ENCODE peak calls at places on chromosomes 4 and X, in seven cellular contexts. C, Z, A, F, J, M and L are unnamed samples.

GRCh38 chrX:136209016-136209738 is 42.0 kb downstream of the MAP7D3 start:
- DNase-seq in C (no peak), Z (peak; percentile 33), A (peak; percentile 30), F (peak; percentile 73), J (no peak), M (no peak), L (peak; percentile 26)

GRCh38 chrX:43861750-43862149 is 20.5 kb downstream of the MAOB start:
- DNase-seq in C (no peak), Z (peak; percentile 2), A (peak; percentile 43), F (no peak), J (no peak), M (no peak), L (no peak)

GRCh38 chrX:10156199-10157031 is at the start of gene CLCN4:
- DNase-seq in C (no peak), Z (peak; percentile 11), A (peak; percentile 5), F (peak; percentile 36), J (no peak), M (no peak), L (peak; percentile 6)

GRCh38 chrX:133335027-133335426 is 80.3 kb downstream of the GPC4 start:
- DNase-seq in C (no peak), Z (peak; percentile 5), A (peak; percentile 46), F (peak; percentile 7), J (no peak), M (no peak), L (peak; percentile 24)

GRCh38 chrX:155768036-155768769 is 112.9 kb upstream of the VAMP7 start:
- DNase-seq in C (no peak), Z (peak; percentile 13), A (peak; percentile 83), F (peak; percentile 82), J (no peak), M (peak; percentile 57), L (no peak)

GRCh38 chrX:96314974-96315373 is 369.7 kb upstream of the DIAPH2 start:
- DNase-seq in C (no peak), Z (peak; percentile 40), A (peak; percentile 66), F (peak; percentile 81), J (no peak), M (no peak), L (no peak)

GRCh38 chrX:11462136-11462535 is 168.9 kb downstream of the AMELX start:
- DNase-seq in C (no peak), Z (peak; percentile 25), A (no peak), F (no peak), J (no peak), M (no peak), L (no peak)

GRCh38 chr4:16225996-16226815 is at the start of gene TAPT1:
- DNase-seq in C (peak; percentile 74), Z (peak; percentile 36), A (peak; percentile 78), F (peak; percentile 55), J (peak; percentile 47), M (peak; percentile 67), L (no peak)

GRCh38 chr4:38831653-38832052 is 25.0 kb downstream of the TLR6 start:
- DNase-seq in C (no peak), Z (peak; percentile 17), A (no peak), F (peak; percentile 10), J (no peak), M (no peak), L (no peak)

GRCh38 chr4:116926631-116927295 is 158.6 kb downstream of the TRAM1L1 start:
- DNase-seq in C (no peak), Z (no peak), A (peak; percentile 2), F (no peak), J (no peak), M (no peak), L (no peak)

GRCh38 chr4:85720736-85721135 is 245.8 kb downstream of the ARHGAP24 start:
- DNase-seq in C (no peak), Z (peak; percentile 53), A (peak; percentile 85), F (peak; percentile 49), J (no peak), M (no peak), L (no peak)

GRCh38 chr4:57231781-57232180 is 121.6 kb upstream of the IGFBP7 start:
- DNase-seq in C (no peak), Z (no peak), A (peak; percentile 76), F (peak; percentile 30), J (no peak), M (no peak), L (no peak)

GRCh38 chr4:153067376-153067775 is 131.3 kb downstream of the FHDC1 start:
- DNase-seq in C (no peak), Z (peak; percentile 40), A (peak; percentile 29), F (peak; percentile 3), J (no peak), M (no peak), L (no peak)

GRCh38 chrX:120768681-120769080 is 107.0 kb downstream of the CT47B1 start:
- DNase-seq in C (no peak), Z (peak; percentile 7), A (peak; percentile 40), F (peak; percentile 80), J (no peak), M (no peak), L (no peak)